ENCODE peak calls at places on chromosomes 7 and 10, in eight cellular contexts. I is cardiac fibroblast; L is H1; R is AG04449; H is astrocyte of the cerebellum; Z is lower lobe of right lung; K is BJ; V is CD8-positive, alpha-beta T cell. E is an unnamed sample.

GRCh38 chr10:96858706-96859050 is 26.6 kb downstream of the LCOR start:
- DNase-seq in I (no peak), Z (no peak), L (no peak), H (no peak), R (no peak), K (no peak), V (no peak), E (no peak)

GRCh38 chr10:74011016-74011415 is 13.1 kb downstream of the VCL start:
- DNase-seq in I (no peak), L (no peak), Z (no peak), H (no peak), V (no peak), R (no peak), K (no peak), E (no peak)

GRCh38 chr7:84953294-84953693 is 233.6 kb downstream of the SEMA3D start:
- DNase-seq in L (no peak), Z (no peak), K (no peak), R (no peak), H (no peak), V (no peak), I (no peak), E (no peak)

GRCh38 chr10:79299397-79300370 is 47.6 kb upstream of the PPIF start:
- DNase-seq in K (peak), H (no peak), Z (no peak), L (no peak), I (peak), R (no peak), V (no peak), E (no peak)

GRCh38 chr7:124330741-124331407 is 298.0 kb upstream of the TMEM229A start:
- DNase-seq in V (no peak), I (no peak), R (no peak), K (no peak), L (no peak), Z (no peak), H (no peak), E (no peak)

GRCh38 chr10:100743626-100744135 is 1.7 kb upstream of the PAX2 start:
- DNase-seq in R (no peak), H (no peak), Z (no peak), L (no peak), I (peak), K (no peak), V (peak), E (peak)

GRCh38 chr10:45526309-45526708 is 146.3 kb downstream of the ZFAND4 start:
- DNase-seq in K (no peak), V (no peak), L (no peak), R (no peak), H (no peak), Z (no peak), I (peak), E (no peak)

GRCh38 chr7:44180631-44181030 is 8.6 kb downstream of the GCK start:
- DNase-seq in L (no peak), I (no peak), H (no peak), Z (no peak), V (no peak), R (no peak), K (no peak), E (no peak)

GRCh38 chr7:8371742-8372141 is 61.7 kb upstream of the NXPH1 start:
- DNase-seq in K (no peak), V (no peak), R (no peak), I (no peak), Z (no peak), L (no peak), H (no peak), E (no peak)

GRCh38 chr7:158549176-158549833 is 38.3 kb downstream of the PTPRN2 start:
- DNase-seq in I (peak), R (no peak), L (no peak), Z (peak), H (no peak), K (no peak), V (no peak), E (no peak)

GRCh38 chr10:1156616-1156886 is 100.4 kb downstream of the WDR37 start:
- DNase-seq in I (no peak), K (no peak), Z (no peak), R (no peak), V (no peak), L (no peak), H (no peak), E (no peak)

GRCh38 chr10:92839191-92840085 is 8.9 kb upstream of the EXOC6 start:
- DNase-seq in L (no peak), Z (peak), H (peak), R (no peak), I (peak), K (no peak), V (peak), E (peak)

GRCh38 chr7:31055501-31055900 is 3.4 kb downstream of the ADCYAP1R1 start:
- DNase-seq in H (no peak), L (no peak), Z (no peak), I (no peak), V (no peak), R (no peak), K (no peak), E (no peak)

GRCh38 chr7:158477866-158478265 is 109.8 kb downstream of the PTPRN2 start:
- DNase-seq in Z (no peak), L (no peak), I (no peak), R (no peak), V (no peak), H (no peak), K (no peak), E (no peak)

GRCh38 chr7:70060298-70061068 is 462.2 kb downstream of the AUTS2 start:
- DNase-seq in V (no peak), I (no peak), K (no peak), Z (no peak), H (no peak), L (no peak), R (no peak), E (no peak)

GRCh38 chr7:31114593-31115343 is 62.7 kb downstream of the ADCYAP1R1 start:
- DNase-seq in R (no peak), H (peak), L (no peak), K (no peak), V (no peak), I (peak), Z (no peak), E (no peak)

GRCh38 chr7:129949292-129950133 is 3.2 kb downstream of the UBE2H start:
- DNase-seq in V (no peak), L (no peak), K (peak), H (peak), Z (no peak), R (peak), I (peak), E (peak)

GRCh38 chr7:100516135-100516812 is 22.7 kb upstream of the AGFG2 start:
- DNase-seq in R (peak), Z (no peak), K (peak), L (no peak), I (peak), V (peak), H (peak), E (peak)

GRCh38 chr10:52172581-52172980 is 141.5 kb upstream of the DKK1 start:
- DNase-seq in I (peak), Z (no peak), K (no peak), L (no peak), V (no peak), R (no peak), H (no peak), E (no peak)

GRCh38 chr10:96359616-96360015 is 814 bp upstream of the OPALIN start:
- DNase-seq in V (no peak), L (no peak), Z (no peak), R (no peak), H (no peak), I (no peak), K (no peak), E (no peak)

GRCh38 chr10:62000037-62000603 is 98.6 kb downstream of the ARID5B start:
- DNase-seq in Z (no peak), L (no peak), I (no peak), K (no peak), V (peak), R (no peak), H (no peak), E (no peak)

GRCh38 chr7:117024811-117025210 is 71.5 kb downstream of the ST7 start:
- DNase-seq in Z (no peak), L (no peak), K (no peak), I (no peak), R (no peak), H (no peak), V (no peak), E (no peak)

GRCh38 chr10:129949411-129950335 is 14.4 kb downstream of the EBF3 start:
- DNase-seq in Z (no peak), I (peak), H (no peak), K (no peak), R (no peak), L (no peak), V (no peak), E (no peak)

GRCh38 chr7:47500103-47500563 is 81.8 kb downstream of the TNS3 start:
- DNase-seq in V (no peak), L (no peak), Z (no peak), R (no peak), K (no peak), H (no peak), I (no peak), E (no peak)

GRCh38 chr10:7787150-7787856 is 490 bp downstream of the KIN start:
- DNase-seq in R (no peak), Z (no peak), K (no peak), I (peak), L (no peak), H (no peak), V (no peak), E (no peak)

GRCh38 chr10:11433657-11434056 is 177.8 kb downstream of the USP6NL start:
- DNase-seq in L (no peak), Z (no peak), R (no peak), H (no peak), K (no peak), I (no peak), V (no peak), E (no peak)

GRCh38 chr7:121406866-121407439 is 10.8 kb upstream of the FAM3C start:
- DNase-seq in H (no peak), R (no peak), K (no peak), V (no peak), I (no peak), Z (no peak), L (no peak), E (no peak)

GRCh38 chr10:47403401-47404318 is 19.6 kb upstream of the ZNF488 start:
- DNase-seq in K (no peak), L (no peak), R (no peak), H (no peak), Z (no peak), V (no peak), I (peak), E (no peak)

GRCh38 chr7:961546-962400 is 7.3 kb upstream of the ADAP1 start:
- DNase-seq in K (no peak), L (no peak), R (no peak), Z (peak), V (no peak), H (no peak), I (no peak), E (no peak)

GRCh38 chr7:154698726-154699291 is 304.1 kb downstream of the PAXIP1 start:
- DNase-seq in R (no peak), H (no peak), L (peak), I (no peak), K (no peak), Z (no peak), V (no peak), E (no peak)

GRCh38 chr10:61897671-61898434 is 3.6 kb upstream of the ARID5B start:
- DNase-seq in R (no peak), Z (peak), V (no peak), H (no peak), I (peak), L (no peak), K (no peak), E (no peak)

GRCh38 chr7:125423444-125424155 is 494.0 kb upstream of the POT1 start:
- DNase-seq in I (peak), L (no peak), Z (no peak), R (no peak), V (no peak), K (no peak), H (peak), E (no peak)

GRCh38 chr10:22002531-22003110 is 909 bp downstream of the DNAJC1 start:
- DNase-seq in I (peak), Z (no peak), R (no peak), K (no peak), H (no peak), L (no peak), V (peak), E (no peak)

DNA sequence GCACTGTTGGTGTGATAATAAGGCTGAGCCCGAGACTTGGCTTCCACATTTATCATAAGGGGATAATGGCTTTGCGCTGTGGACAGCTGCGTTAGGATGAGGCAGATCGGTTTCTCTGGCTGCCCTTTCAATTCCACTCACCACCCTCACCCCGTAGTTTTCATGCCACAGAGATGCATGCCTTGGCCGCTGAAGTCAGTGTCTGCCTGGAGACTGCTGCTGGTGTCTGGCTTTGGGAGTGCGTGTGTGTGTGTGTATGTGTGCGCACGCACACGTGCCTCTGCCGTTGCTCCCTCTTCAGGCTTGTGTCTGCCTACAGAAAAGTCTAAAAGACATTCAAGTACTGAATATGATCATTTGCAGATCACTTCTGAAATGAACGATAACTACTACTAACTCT is 272.9 kb downstream of the CCDC3 start:
- DNase-seq in K (no peak), R (no peak), V (no peak), I (peak), H (no peak), Z (no peak), L (no peak), E (no peak)
- TF ChIP-seq CTCF in K (no peak), R (no peak), V (no peak), I (no peak), H (no peak), Z (no peak), L (no peak), E (no peak)

DNA sequence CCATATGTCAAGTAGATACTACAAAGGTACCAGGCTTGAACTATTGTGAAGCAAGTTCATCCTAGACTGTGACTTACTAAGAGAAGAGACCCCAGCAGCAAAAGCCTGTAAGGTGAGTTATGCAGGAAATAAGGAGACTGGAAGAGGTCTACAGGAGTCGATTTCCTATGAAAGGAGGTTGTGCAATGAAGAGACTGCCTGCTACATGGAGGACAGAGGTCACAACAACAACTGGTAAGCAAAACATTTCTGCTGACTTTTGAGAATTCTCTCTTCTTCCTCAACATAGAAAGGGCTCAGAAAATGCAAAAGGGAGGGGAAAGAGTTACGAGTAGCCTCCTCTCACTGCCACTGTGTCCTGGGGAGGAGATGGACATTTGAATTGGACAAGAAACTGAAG is 42.4 kb downstream of the PDK4 start:
- DNase-seq in I (peak), H (no peak), L (no peak), K (no peak), R (no peak), V (no peak), Z (no peak), E (no peak)
- TF ChIP-seq CTCF in I (no peak), H (no peak), L (no peak), K (no peak), R (no peak), V (no peak), Z (no peak), E (no peak)

GRCh38 chr7:143265017-143265693 is 1.9 kb downstream of the GSTK1 start:
- DNase-seq in H (no peak), K (no peak), Z (no peak), L (no peak), V (no peak), I (no peak), R (no peak), E (no peak)

GRCh38 chr7:143258830-143259229 is 4.4 kb upstream of the GSTK1 start:
- DNase-seq in R (no peak), I (peak), Z (no peak), V (no peak), K (no peak), H (no peak), L (no peak), E (no peak)

GRCh38 chr7:143259765-143260164 is 3.5 kb upstream of the GSTK1 start:
- DNase-seq in L (no peak), Z (no peak), V (no peak), R (no peak), H (no peak), I (no peak), K (no peak), E (no peak)

GRCh38 chr7:143263266-143264195 is at the start of gene GSTK1:
- DNase-seq in K (no peak), Z (peak), R (no peak), I (peak), L (no peak), H (no peak), V (peak), E (peak)

DNA sequence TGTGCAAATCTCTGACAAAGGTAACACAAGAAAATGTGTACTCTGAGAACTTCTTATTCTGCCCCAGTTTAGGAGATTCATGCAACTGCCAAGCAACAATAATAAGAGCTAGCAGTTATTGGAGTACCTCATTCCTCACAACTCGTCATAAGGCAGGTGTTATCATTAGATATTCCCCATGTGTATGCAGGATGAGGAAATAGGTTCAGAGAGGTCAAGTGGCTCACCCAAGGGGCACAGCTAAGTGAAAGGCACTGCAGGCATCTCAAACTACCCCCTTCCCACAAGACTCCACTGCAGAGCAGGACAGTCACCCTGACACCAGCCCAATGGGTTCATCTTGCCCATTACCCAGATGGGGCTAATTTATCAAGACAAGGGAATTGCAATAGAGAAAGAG is 1.3 kb upstream of the GSTK1 start:
- DNase-seq in I (no peak), K (no peak), R (no peak), H (no peak), Z (no peak), V (no peak), L (no peak), E (no peak)
- TF ChIP-seq CTCF in I (no peak), K (no peak), R (no peak), H (no peak), Z (no peak), V (no peak), L (no peak), E (no peak)

GRCh38 chr7:134948246-134948645 is 38.1 kb upstream of the AGBL3 start:
- DNase-seq in I (no peak), K (no peak), V (no peak), H (no peak), L (no peak), R (no peak), Z (no peak), E (no peak)

GRCh38 chr7:134949171-134949570 is 37.1 kb upstream of the AGBL3 start:
- DNase-seq in V (no peak), L (no peak), R (no peak), K (no peak), I (no peak), Z (no peak), H (no peak), E (no peak)

GRCh38 chr7:134947329-134947728 is 39.0 kb upstream of the AGBL3 start:
- DNase-seq in I (no peak), V (no peak), K (no peak), R (no peak), L (no peak), Z (no peak), H (no peak), E (no peak)

GRCh38 chr7:134948736-134949135 is 37.6 kb upstream of the AGBL3 start:
- DNase-seq in L (no peak), R (no peak), K (no peak), I (peak), Z (no peak), V (no peak), H (no peak), E (no peak)

GRCh38 chr7:134947831-134948230 is 38.5 kb upstream of the AGBL3 start:
- DNase-seq in H (no peak), I (no peak), L (no peak), K (no peak), V (no peak), R (no peak), Z (no peak), E (no peak)
- TF ChIP-seq CTCF in H (no peak), I (no peak), L (no peak), K (no peak), V (no peak), R (no peak), Z (no peak), E (no peak)

GRCh38 chr10:3287566-3288445 is 115.2 kb upstream of the PITRM1 start:
- DNase-seq in K (no peak), Z (no peak), R (no peak), L (no peak), V (no peak), H (no peak), I (no peak), E (no peak)
- TF ChIP-seq CTCF in K (no peak), Z (no peak), R (no peak), L (no peak), V (no peak), H (no peak), I (no peak), E (no peak)

GRCh38 chr10:111207525-111207924 is 130.7 kb downstream of the ADRA2A start:
- DNase-seq in R (no peak), Z (no peak), H (no peak), K (no peak), I (no peak), V (peak), L (no peak), E (no peak)
- TF ChIP-seq CTCF in R (no peak), Z (peak), H (no peak), K (no peak), I (no peak), V (no peak), L (peak), E (no peak)

DNA sequence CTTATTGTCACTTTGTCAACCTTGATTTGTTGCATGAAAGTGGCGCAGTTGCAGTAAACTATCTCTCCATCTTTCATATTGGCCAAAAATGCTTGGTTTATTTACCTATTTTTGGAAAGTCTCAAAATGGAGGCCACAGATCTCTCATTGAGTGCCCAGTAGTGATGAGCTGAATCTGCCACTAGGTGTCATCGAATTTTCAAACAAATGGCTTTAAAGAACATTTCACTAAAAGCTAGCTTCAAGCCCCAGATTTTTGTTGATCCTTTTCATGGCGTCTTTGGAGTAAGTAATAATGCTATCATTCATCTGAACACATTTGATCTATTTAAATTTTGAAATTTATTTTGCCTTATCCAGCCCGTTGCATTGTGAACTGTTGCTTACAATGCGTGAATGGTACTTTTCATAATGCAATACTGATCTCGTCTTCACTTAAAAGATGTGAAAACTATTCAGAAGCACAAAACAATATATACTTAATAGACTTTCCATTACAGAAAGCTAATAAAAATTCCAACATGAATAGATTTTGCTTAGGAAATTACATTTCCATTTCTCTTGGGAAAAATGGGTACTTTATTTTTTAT is 236.2 kb downstream of the DNAJB9 start:
- DNase-seq in H (peak), K (no peak), R (no peak), I (peak), L (no peak), V (no peak), Z (no peak), E (no peak)
- TF ChIP-seq CTCF in H (peak), K (peak), R (peak), I (peak), L (peak), V (no peak), Z (peak), E (peak)

E was measured in AG09319.